ENCODE peak calls at places on chromosomes 3 and 15, in ten cellular contexts. P is stomach, T is right lobe of liver, J is adrenal gland, G is heart left ventricle, O is prostate gland, X is A549, A is HCT116, Y is lower leg skin, V is Peyer's patch. L is an unnamed sample.

GRCh38 chr3:94336076-94336741 is 273.3 kb downstream of the NSUN3 start:
- DNase-seq in A (peak), V (no peak), O (peak), P (no peak), X (peak), G (no peak), J (no peak), Y (no peak), T (no peak), L (no peak)

GRCh38 chr3:16741103-16741758 is 136.0 kb upstream of the DAZL start:
- DNase-seq in Y (no peak), O (no peak), J (peak), T (no peak), P (no peak), V (no peak), G (no peak), X (no peak), A (no peak), L (no peak)

GRCh38 chr15:44812029-44812517 is 75.7 kb downstream of the TRIM69 start:
- DNase-seq in Y (no peak), T (peak), V (no peak), X (no peak), P (peak), J (no peak), A (no peak), O (peak), G (no peak), L (no peak)

GRCh38 chr15:68572309-68572708 is 6.5 kb upstream of the CORO2B start:
- DNase-seq in X (no peak), J (no peak), G (no peak), Y (no peak), V (no peak), P (no peak), O (no peak), A (no peak), T (peak), L (no peak)

GRCh38 chr3:107699682-107700081 is 176.9 kb downstream of the BBX start:
- DNase-seq in A (no peak), V (no peak), O (no peak), Y (no peak), X (no peak), T (no peak), G (no peak), P (no peak), J (no peak), L (no peak)

GRCh38 chr15:32649336-32649735 is 7.8 kb downstream of the SCG5 start:
- DNase-seq in A (no peak), V (no peak), Y (no peak), J (no peak), P (no peak), T (no peak), O (no peak), X (peak), G (no peak), L (no peak)

GRCh38 chr3:13069495-13069894 is 3.7 kb downstream of the IQSEC1 start:
- DNase-seq in P (no peak), V (peak), G (no peak), A (no peak), X (no peak), T (no peak), O (no peak), Y (no peak), J (no peak), L (no peak)

GRCh38 chr3:67228136-67228535 is 230.0 kb downstream of the KBTBD8 start:
- DNase-seq in J (no peak), Y (no peak), A (no peak), T (no peak), O (no peak), V (no peak), X (no peak), G (no peak), P (no peak), L (no peak)

GRCh38 chr3:98952404-98952803 is 50.9 kb upstream of the DCBLD2 start:
- DNase-seq in V (no peak), J (no peak), O (no peak), G (no peak), P (no peak), T (no peak), X (no peak), A (no peak), Y (no peak), L (no peak)

GRCh38 chr3:63877737-63878393 is 14.2 kb downstream of the ATXN7 start:
- DNase-seq in P (no peak), X (no peak), Y (no peak), V (no peak), T (no peak), G (no peak), A (no peak), O (no peak), J (no peak), L (no peak)

GRCh38 chr3:88009066-88009465 is 49.7 kb downstream of the CGGBP1 start:
- DNase-seq in A (no peak), X (no peak), J (no peak), P (no peak), V (no peak), G (no peak), T (no peak), O (no peak), Y (no peak), L (no peak)

GRCh38 chr3:21486381-21486935 is 264.6 kb downstream of the ZNF385D start:
- DNase-seq in T (no peak), O (no peak), J (no peak), A (no peak), Y (no peak), G (no peak), P (no peak), X (no peak), V (no peak), L (no peak)

GRCh38 chr15:86558252-86558651 is 478.6 kb downstream of the AGBL1 start:
- DNase-seq in A (no peak), J (no peak), G (no peak), Y (no peak), V (no peak), X (no peak), O (no peak), P (no peak), T (no peak), L (no peak)

GRCh38 chr3:170149016-170149415 is 32.5 kb downstream of the PHC3 start:
- DNase-seq in O (no peak), V (no peak), X (no peak), P (no peak), T (no peak), J (no peak), G (no peak), Y (no peak), A (no peak), L (no peak)

GRCh38 chr3:65230251-65231140 is 542.7 kb upstream of the ADAMTS9 start:
- DNase-seq in P (no peak), A (no peak), J (no peak), O (no peak), V (no peak), T (no peak), Y (no peak), G (no peak), X (no peak), L (no peak)

GRCh38 chr3:67819447-67819846 is 165.0 kb upstream of the SUCLG2 start:
- DNase-seq in P (no peak), V (no peak), G (no peak), O (no peak), X (peak), J (no peak), T (no peak), Y (no peak), A (no peak), L (no peak)

GRCh38 chr3:127412578-127413317 is 124.9 kb upstream of the PRR20G start:
- DNase-seq in P (no peak), O (no peak), J (peak), V (no peak), Y (no peak), G (peak), X (no peak), T (peak), A (no peak), L (no peak)

GRCh38 chr3:153429821-153430220 is 267.8 kb downstream of the RAP2B start:
- DNase-seq in A (no peak), V (no peak), J (no peak), P (no peak), Y (no peak), O (no peak), G (no peak), T (no peak), X (no peak), L (no peak)

GRCh38 chr15:34644061-34644460 is 60.6 kb upstream of the GOLGA8B start:
- DNase-seq in A (no peak), P (no peak), G (no peak), J (no peak), O (no peak), T (no peak), Y (no peak), X (peak), V (no peak), L (no peak)

GRCh38 chr15:65287515-65287845 is 797 bp upstream of the PARP16 start:
- DNase-seq in T (no peak), Y (no peak), V (no peak), G (no peak), A (no peak), O (no peak), P (no peak), X (no peak), J (no peak), L (no peak)

GRCh38 chr15:78092111-78093041 is at the start of gene SH2D7:
- DNase-seq in O (no peak), V (no peak), T (no peak), Y (peak), G (no peak), P (no peak), X (no peak), J (no peak), A (no peak), L (peak)

GRCh38 chr3:59480486-59480995 is 430.7 kb upstream of the CFAP20DC start:
- DNase-seq in X (no peak), G (no peak), P (no peak), Y (no peak), O (no peak), T (no peak), V (no peak), A (no peak), J (no peak), L (no peak)

GRCh38 chr3:65714138-65714537 is 324.6 kb downstream of the MAGI1 start:
- DNase-seq in G (no peak), X (peak), A (no peak), J (no peak), P (no peak), Y (no peak), V (no peak), O (no peak), T (no peak), L (no peak)

GRCh38 chr3:143480306-143480852 is 360.8 kb downstream of the CHST2 start:
- DNase-seq in A (no peak), O (no peak), X (peak), G (no peak), P (no peak), J (no peak), Y (no peak), T (no peak), V (no peak), L (no peak)

GRCh38 chr3:112688819-112689218 is 47.9 kb upstream of the CCDC80 start:
- DNase-seq in J (no peak), G (no peak), A (peak), Y (no peak), X (peak), O (no peak), V (no peak), T (no peak), P (no peak), L (no peak)

GRCh38 chr15:23422946-23423708 is 23.9 kb downstream of the GOLGA6L2 start:
- DNase-seq in G (no peak), P (no peak), V (no peak), X (peak), J (peak), Y (no peak), T (no peak), A (no peak), O (no peak), L (no peak)

GRCh38 chr3:125398952-125399351 is 23.8 kb upstream of the ZNF148 start:
- DNase-seq in G (no peak), J (no peak), O (no peak), V (no peak), X (no peak), Y (no peak), P (no peak), T (no peak), A (no peak), L (no peak)

GRCh38 chr3:32110233-32110760 is 3.9 kb downstream of the GPD1L start:
- DNase-seq in P (no peak), X (peak), J (no peak), G (no peak), V (no peak), O (peak), Y (peak), A (no peak), T (no peak), L (peak)

GRCh38 chr15:44726568-44727461 is 9.5 kb upstream of the TRIM69 start:
- DNase-seq in Y (no peak), G (peak), X (peak), A (peak), V (peak), O (peak), P (peak), T (no peak), J (no peak), L (no peak)

DNA sequence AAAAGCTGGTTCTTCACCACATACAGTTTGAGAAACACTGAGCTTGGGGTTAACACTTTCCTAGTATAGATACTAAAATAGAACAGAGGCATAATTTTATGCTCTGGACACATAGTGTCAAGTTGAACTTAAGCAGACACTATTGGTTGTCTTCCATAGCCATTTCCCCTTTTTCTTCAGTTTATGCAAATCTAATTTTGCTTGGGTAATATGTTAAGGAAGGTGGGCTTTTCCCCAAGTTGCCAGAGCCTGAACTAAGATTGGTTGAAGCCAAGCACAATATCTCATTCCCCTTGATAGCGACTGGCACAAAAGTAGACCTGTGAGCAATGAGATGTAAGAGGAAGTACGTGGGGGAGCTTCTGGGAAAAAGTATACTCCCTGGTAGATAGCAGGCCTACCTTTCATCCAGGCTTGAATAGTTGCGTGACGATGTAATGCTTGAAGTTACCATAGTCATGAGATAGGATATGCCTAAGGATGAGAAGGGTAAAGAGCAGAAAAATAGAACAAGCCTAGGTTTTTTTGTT is 4.5 kb upstream of the POPDC2 start:
- DNase-seq in O (no peak), A (no peak), J (no peak), V (no peak), P (no peak), Y (no peak), X (peak), T (no peak), G (no peak), L (no peak)
- TF ChIP-seq POLR2A in O (no peak), A (no peak), J (no peak), V (no peak), P (no peak), Y (no peak), X (no peak), T (no peak), G (no peak), L (no peak)

GRCh38 chr3:52574056-52574965 is 37.9 kb downstream of the UQCC5 start:
- DNase-seq in T (no peak), O (no peak), J (no peak), A (no peak), X (no peak), V (no peak), P (no peak), Y (no peak), G (no peak), L (no peak)
- TF ChIP-seq POLR2A in T (no peak), O (no peak), J (no peak), A (no peak), X (no peak), V (no peak), P (no peak), Y (no peak), G (no peak), L (no peak)

GRCh38 chr3:184711366-184712247 is at the start of gene MAGEF1:
- DNase-seq in G (peak), O (peak), J (peak), X (peak), V (peak), T (peak), A (peak), P (peak), Y (peak), L (peak)
- TF ChIP-seq POLR2A in G (peak), O (peak), J (peak), X (peak), V (peak), T (peak), A (peak), P (no peak), Y (no peak), L (peak)

GRCh38 chr15:51132384-51133139 is 37.9 kb upstream of the TNFAIP8L3 start:
- DNase-seq in P (no peak), T (no peak), Y (peak), J (peak), O (no peak), V (no peak), G (no peak), A (peak), X (peak), L (peak)
- TF ChIP-seq POLR2A in P (no peak), T (no peak), Y (no peak), J (no peak), O (no peak), V (no peak), G (no peak), A (no peak), X (no peak), L (no peak)

GRCh38 chr3:188863999-188864406 is 307.8 kb upstream of the TPRG1 start:
- DNase-seq in V (no peak), X (no peak), J (no peak), Y (no peak), O (no peak), G (no peak), P (no peak), A (no peak), T (no peak), L (no peak)

GRCh38 chr3:188861847-188862740 is 309.7 kb upstream of the TPRG1 start:
- DNase-seq in G (no peak), O (no peak), Y (no peak), J (no peak), X (no peak), P (no peak), T (no peak), V (no peak), A (no peak), L (no peak)

GRCh38 chr3:188854395-188855149 is 317.2 kb upstream of the TPRG1 start:
- DNase-seq in V (no peak), A (no peak), Y (no peak), O (peak), P (no peak), G (no peak), J (no peak), X (no peak), T (no peak), L (no peak)

GRCh38 chr3:188855690-188856089 is 316.1 kb upstream of the TPRG1 start:
- DNase-seq in J (no peak), A (no peak), O (no peak), V (no peak), P (no peak), X (no peak), Y (no peak), T (no peak), G (no peak), L (no peak)

GRCh38 chr3:188860147-188860546 is 311.6 kb upstream of the TPRG1 start:
- DNase-seq in O (no peak), G (no peak), Y (no peak), X (no peak), T (no peak), A (no peak), J (no peak), P (no peak), V (no peak), L (no peak)
- TF ChIP-seq POLR2A in O (no peak), G (no peak), Y (no peak), X (no peak), T (no peak), A (no peak), J (no peak), P (no peak), V (no peak), L (no peak)

GRCh38 chr3:171266034-171266805 is 194.0 kb downstream of the TNIK start:
- DNase-seq in T (no peak), O (no peak), V (no peak), P (no peak), G (no peak), J (no peak), Y (no peak), A (no peak), X (no peak), L (no peak)

GRCh38 chr3:171261487-171261886 is 198.7 kb downstream of the TNIK start:
- DNase-seq in O (no peak), J (no peak), X (peak), P (peak), V (no peak), T (no peak), G (no peak), A (peak), Y (no peak), L (no peak)

GRCh38 chr3:171262431-171262830 is 197.8 kb downstream of the TNIK start:
- DNase-seq in A (no peak), O (no peak), P (no peak), Y (no peak), G (no peak), V (no peak), X (no peak), T (no peak), J (no peak), L (no peak)

GRCh38 chr3:171267089-171267488 is 193.1 kb downstream of the TNIK start:
- DNase-seq in X (no peak), V (no peak), O (peak), P (no peak), Y (no peak), T (no peak), A (no peak), G (no peak), J (no peak), L (peak)

DNA sequence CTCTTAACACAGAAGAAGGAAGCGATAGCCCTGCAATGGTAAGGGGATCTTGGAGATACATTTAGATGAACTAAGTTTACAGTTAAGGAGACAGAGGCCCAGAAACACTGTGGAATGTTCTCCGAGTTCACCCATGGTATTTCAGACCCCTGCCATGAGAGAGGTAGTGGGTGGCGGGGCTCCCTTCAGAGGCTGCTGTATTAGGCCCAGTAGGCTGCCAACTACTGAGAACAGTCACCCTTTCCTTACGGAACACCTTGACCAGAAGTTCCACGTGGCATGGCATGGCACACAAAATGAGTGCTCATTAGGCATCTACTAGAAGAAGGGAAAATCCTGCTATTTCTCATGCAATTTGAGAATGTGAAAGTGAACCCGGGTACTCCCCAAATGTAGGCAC is 195.4 kb downstream of the TNIK start:
- DNase-seq in J (no peak), P (no peak), G (no peak), A (no peak), O (no peak), Y (no peak), T (no peak), V (no peak), X (no peak), L (no peak)
- TF ChIP-seq POLR2A in J (no peak), P (no peak), G (no peak), A (no peak), O (no peak), Y (no peak), T (no peak), V (no peak), X (no peak), L (no peak)